ENCODE peak calls at places on chromosomes 1 and 21, in six cellular contexts. N is body of pancreas; H is heart right ventricle; L is heart left ventricle; E is astrocyte; Q is CD8-positive, alpha-beta memory T cell. D is an unnamed sample. For H3K4me1, the result is how much of the 10 kb centered on the place peaks cover.

GRCh38 chr1:246164764-246165163 is 342.3 kb downstream of the SMYD3 start:
- DNase-seq in N (no peak), H (no peak), L (no peak), E (no peak), Q (no peak), D (no peak)

GRCh38 chr1:938088-938683 is 14.5 kb downstream of the SAMD11 start:
- DNase-seq in N (peak), H (no peak), L (no peak), E (no peak), Q (no peak), D (peak)

GRCh38 chr1:175892686-175893085 is 149.3 kb upstream of the TNR start:
- DNase-seq in N (no peak), H (no peak), L (no peak), E (no peak), Q (no peak), D (no peak)

GRCh38 chr1:67723620-67724019 is 38.6 kb downstream of the GADD45A start:
- DNase-seq in N (no peak), H (peak), L (no peak), E (peak), Q (no peak), D (peak)

GRCh38 chr21:37006521-37007291 is at the start of gene RIPPLY3:
- DNase-seq in N (no peak), H (no peak), L (no peak), E (peak), Q (peak), D (peak)

GRCh38 chr1:233075045-233075444 is 124.6 kb downstream of the NTPCR start:
- DNase-seq in N (no peak), H (no peak), L (no peak), E (peak), Q (no peak), D (peak)

GRCh38 chr1:193494368-193494767 is 308.0 kb upstream of the B3GALT2 start:
- DNase-seq in N (no peak), H (no peak), L (no peak), E (no peak), Q (no peak), D (no peak)

GRCh38 chr1:29122987-29123870 is 474 bp downstream of the TMEM200B start:
- DNase-seq in N (no peak), H (peak), L (no peak), E (peak), Q (peak), D (peak)

GRCh38 chr1:34049994-34050393 is 115.0 kb downstream of the CSMD2 start:
- DNase-seq in N (no peak), H (no peak), L (no peak), E (no peak), Q (no peak), D (no peak)

GRCh38 chr1:78497196-78497595 is 6.4 kb downstream of the PTGFR start:
- DNase-seq in N (no peak), H (no peak), L (no peak), E (peak), Q (no peak), D (no peak)

GRCh38 chr1:211344335-211344664 is 17.7 kb downstream of the TRAF5 start:
- DNase-seq in N (no peak), H (no peak), L (no peak), E (peak), Q (no peak), D (no peak)

GRCh38 chr1:43267818-43268425 is 1.9 kb upstream of the TMEM125 start:
- DNase-seq in N (no peak), H (no peak), L (no peak), E (no peak), Q (no peak), D (no peak)

GRCh38 chr1:114075546-114076249 is 78.0 kb downstream of the SYT6 start:
- DNase-seq in N (no peak), H (no peak), L (no peak), E (no peak), Q (no peak), D (peak)

GRCh38 chr1:231923461-231924132 is 297.0 kb downstream of the DISC1 start:
- DNase-seq in N (no peak), H (no peak), L (no peak), E (peak), Q (no peak), D (no peak)

GRCh38 chr1:116673935-116674630 is 6.5 kb upstream of the IGSF3 start:
- DNase-seq in N (no peak), H (no peak), L (no peak), E (peak), Q (no peak), D (no peak)

GRCh38 chr1:208219659-208220282 is 24.4 kb downstream of the PLXNA2 start:
- DNase-seq in N (no peak), H (peak), L (peak), E (peak), Q (no peak), D (no peak)

GRCh38 chr1:248404024-248404423 is 1.2 kb downstream of the OR2T1 start:
- DNase-seq in N (no peak), H (no peak), L (no peak), E (no peak), Q (peak), D (no peak)

GRCh38 chr1:234669499-234669898 is 59.5 kb upstream of the IRF2BP2 start:
- DNase-seq in N (no peak), H (no peak), L (no peak), E (no peak), Q (no peak), D (no peak)
- H3K27ac ChIP-seq in N (peak), H (no peak), L (no peak), E (no peak), Q (no peak), D (no peak)

GRCh38 chr1:226062558-226063361 is at the start of gene H3-3A:
- DNase-seq in N (peak), H (peak), L (peak), E (peak), Q (peak), D (peak)

GRCh38 chr1:226063362-226064167 is 1.0 kb downstream of the H3-3A start:
- DNase-seq in N (peak), H (peak), L (peak), E (peak), Q (peak), D (peak)

GRCh38 chr1:226066415-226067077 is 4.0 kb downstream of the H3-3A start:
- DNase-seq in N (no peak), H (no peak), L (no peak), E (peak), Q (no peak), D (peak)

GRCh38 chr1:226064168-226064815 is 1.8 kb downstream of the H3-3A start:
- DNase-seq in N (peak), H (no peak), L (no peak), E (no peak), Q (peak), D (no peak)

GRCh38 chr1:226064816-226065248 is 2.3 kb downstream of the H3-3A start:
- DNase-seq in N (peak), H (peak), L (no peak), E (peak), Q (peak), D (peak)
- H3K4me1 ChIP-seq in N (half or more), H (half or more), L (half or more), E (under half), Q (half or more), D (under half)

GRCh38 chr1:66273674-66274073 is 260.3 kb upstream of the SGIP1 start:
- DNase-seq in N (no peak), H (no peak), L (no peak), E (no peak), Q (no peak), D (no peak)
- H3K4me3 ChIP-seq in N (no peak), H (no peak), L (no peak), E (no peak), Q (no peak), D (no peak)

DNA sequence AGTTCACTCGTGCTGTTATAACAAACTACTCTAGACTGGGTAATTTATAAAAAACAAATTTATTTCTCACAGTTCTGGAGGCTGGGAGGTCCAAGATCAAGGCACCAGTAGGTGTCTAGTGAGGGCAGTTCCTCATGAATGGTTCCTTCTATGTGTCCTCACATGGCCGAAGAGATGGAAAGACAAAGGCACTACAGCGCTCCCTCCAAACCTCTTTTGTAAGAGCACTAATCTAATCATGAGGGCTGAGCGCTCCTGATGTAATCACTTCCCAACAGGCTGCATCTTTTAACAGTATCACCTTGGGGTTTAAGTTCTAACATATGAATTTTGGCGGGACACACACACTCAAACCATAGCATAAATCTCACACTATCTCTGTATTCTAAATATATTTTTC is 54.0 kb upstream of the KANK4 start:
- DNase-seq in N (no peak), H (no peak), L (no peak), E (no peak), Q (no peak), D (no peak)
- H3K27ac ChIP-seq in N (no peak), H (no peak), L (no peak), E (no peak), Q (no peak), D (no peak)

DNA sequence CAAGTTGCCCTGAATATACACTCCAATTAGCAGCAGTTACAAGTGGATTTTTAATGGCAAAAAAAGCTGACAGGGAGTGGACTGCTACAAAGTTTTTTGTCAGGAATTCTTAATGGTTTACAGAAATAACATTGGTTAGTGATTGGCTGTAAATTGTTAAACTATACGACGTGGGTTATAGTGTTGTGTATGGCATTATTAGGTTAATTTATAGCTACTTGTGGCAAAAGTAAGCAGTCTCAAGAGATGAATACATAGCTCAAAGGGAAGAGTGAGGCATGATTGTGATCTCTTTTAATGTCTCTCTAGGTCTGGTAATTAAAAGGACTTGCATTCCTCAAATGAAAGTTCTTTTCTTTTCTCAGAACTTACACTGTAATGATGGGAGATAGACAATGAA is 75.8 kb upstream of the CD1D start:
- DNase-seq in N (no peak), H (no peak), L (no peak), E (no peak), Q (no peak), D (no peak)
- H3K4me1 ChIP-seq in N (under half), H (under half), L (under half), E (under half), Q (under half), D (under half)

D was measured in osteoblast.